ENCODE peak calls at places on chromosome 13, in nine cellular contexts. One of them, this sample, is unnamed.

GRCh38 chr13:74090869-74091605 is 43.2 kb downstream of the KLF12 start:
- DNase-seq in transverse colon: no peak
- DNase-seq in GM23338: no peak
- DNase-seq in esophagus muscularis mucosa: no peak
- DNase-seq in SK-N-SH: no peak
- DNase-seq in prostate gland: no peak
- DNase-seq in HL-60: no peak
- DNase-seq in GM12891: no peak
- DNase-seq in H1: no peak
- DNase-seq in this sample: no peak

GRCh38 chr13:31968473-31968872 is 63.1 kb upstream of the FRY start:
- DNase-seq in transverse colon: peak; percentile 26
- DNase-seq in GM23338: no peak
- DNase-seq in esophagus muscularis mucosa: no peak
- DNase-seq in SK-N-SH: no peak
- DNase-seq in prostate gland: no peak
- DNase-seq in HL-60: peak; percentile 93
- DNase-seq in GM12891: no peak
- DNase-seq in H1: no peak
- DNase-seq in this sample: no peak

GRCh38 chr13:95091755-95092154 is 209.5 kb downstream of the ABCC4 start:
- DNase-seq in transverse colon: no peak
- DNase-seq in GM23338: no peak
- DNase-seq in esophagus muscularis mucosa: no peak
- DNase-seq in SK-N-SH: no peak
- DNase-seq in prostate gland: no peak
- DNase-seq in HL-60: no peak
- DNase-seq in GM12891: no peak
- DNase-seq in H1: no peak
- DNase-seq in this sample: no peak

GRCh38 chr13:94050039-94050438 is 429.4 kb downstream of the DCT start:
- DNase-seq in transverse colon: no peak
- DNase-seq in GM23338: no peak
- DNase-seq in esophagus muscularis mucosa: no peak
- DNase-seq in SK-N-SH: no peak
- DNase-seq in prostate gland: no peak
- DNase-seq in HL-60: no peak
- DNase-seq in GM12891: no peak
- DNase-seq in H1: no peak
- DNase-seq in this sample: no peak

GRCh38 chr13:90824027-90824426 is 523.5 kb upstream of the MIR17HG start:
- DNase-seq in transverse colon: no peak
- DNase-seq in GM23338: no peak
- DNase-seq in esophagus muscularis mucosa: no peak
- DNase-seq in SK-N-SH: no peak
- DNase-seq in prostate gland: no peak
- DNase-seq in HL-60: no peak
- DNase-seq in GM12891: no peak
- DNase-seq in H1: no peak
- DNase-seq in this sample: no peak

GRCh38 chr13:40197049-40197448 is 469.4 kb downstream of the FOXO1 start:
- DNase-seq in transverse colon: no peak
- DNase-seq in GM23338: no peak
- DNase-seq in esophagus muscularis mucosa: no peak
- DNase-seq in SK-N-SH: no peak
- DNase-seq in prostate gland: no peak
- DNase-seq in HL-60: no peak
- DNase-seq in GM12891: no peak
- DNase-seq in H1: no peak
- DNase-seq in this sample: no peak

GRCh38 chr13:95098916-95099315 is 202.3 kb downstream of the ABCC4 start:
- DNase-seq in transverse colon: no peak
- DNase-seq in GM23338: no peak
- DNase-seq in esophagus muscularis mucosa: no peak
- DNase-seq in SK-N-SH: no peak
- DNase-seq in prostate gland: no peak
- DNase-seq in HL-60: no peak
- DNase-seq in GM12891: no peak
- DNase-seq in H1: no peak
- DNase-seq in this sample: no peak

GRCh38 chr13:51589793-51590192 is 5.5 kb downstream of the WDFY2 start:
- DNase-seq in transverse colon: no peak
- DNase-seq in GM23338: no peak
- DNase-seq in esophagus muscularis mucosa: no peak
- DNase-seq in SK-N-SH: peak; percentile 17
- DNase-seq in prostate gland: no peak
- DNase-seq in HL-60: no peak
- DNase-seq in GM12891: no peak
- DNase-seq in H1: no peak
- DNase-seq in this sample: no peak

GRCh38 chr13:95133498-95133897 is 167.8 kb downstream of the ABCC4 start:
- DNase-seq in transverse colon: no peak
- DNase-seq in GM23338: no peak
- DNase-seq in esophagus muscularis mucosa: no peak
- DNase-seq in SK-N-SH: no peak
- DNase-seq in prostate gland: no peak
- DNase-seq in HL-60: no peak
- DNase-seq in GM12891: no peak
- DNase-seq in H1: no peak
- DNase-seq in this sample: no peak

GRCh38 chr13:23969672-23970071 is 72.4 kb upstream of the C1QTNF9B start:
- DNase-seq in transverse colon: no peak
- DNase-seq in GM23338: no peak
- DNase-seq in esophagus muscularis mucosa: no peak
- DNase-seq in SK-N-SH: no peak
- DNase-seq in prostate gland: peak; percentile 25
- DNase-seq in HL-60: no peak
- DNase-seq in GM12891: no peak
- DNase-seq in H1: no peak
- DNase-seq in this sample: no peak

GRCh38 chr13:110455941-110456340 is 105.6 kb downstream of the RAB20 start:
- DNase-seq in transverse colon: peak; percentile 83
- DNase-seq in GM23338: peak; percentile 91
- DNase-seq in esophagus muscularis mucosa: no peak
- DNase-seq in SK-N-SH: peak; percentile 91
- DNase-seq in prostate gland: peak; percentile 72
- DNase-seq in HL-60: peak; percentile 88
- DNase-seq in GM12891: peak; percentile 83
- DNase-seq in H1: peak; percentile 84
- DNase-seq in this sample: peak; percentile 92
- TF ChIP-seq POLR2AphosphoS5 in transverse colon: peak; percentile 19
- TF ChIP-seq POLR2AphosphoS5 in GM23338: no peak
- TF ChIP-seq POLR2AphosphoS5 in esophagus muscularis mucosa: peak; percentile 50
- TF ChIP-seq POLR2AphosphoS5 in SK-N-SH: no peak
- TF ChIP-seq POLR2AphosphoS5 in prostate gland: peak; percentile 57
- TF ChIP-seq POLR2AphosphoS5 in HL-60: no peak
- TF ChIP-seq POLR2AphosphoS5 in GM12891: no peak
- TF ChIP-seq POLR2AphosphoS5 in H1: no peak
- TF ChIP-seq POLR2AphosphoS5 in this sample: peak; percentile 33

GRCh38 chr13:34294483-34295129 is 476.7 kb downstream of the RFC3 start:
- DNase-seq in transverse colon: no peak
- DNase-seq in GM23338: no peak
- DNase-seq in esophagus muscularis mucosa: no peak
- DNase-seq in SK-N-SH: no peak
- DNase-seq in prostate gland: no peak
- DNase-seq in HL-60: no peak
- DNase-seq in GM12891: no peak
- DNase-seq in H1: no peak
- DNase-seq in this sample: no peak

DNA sequence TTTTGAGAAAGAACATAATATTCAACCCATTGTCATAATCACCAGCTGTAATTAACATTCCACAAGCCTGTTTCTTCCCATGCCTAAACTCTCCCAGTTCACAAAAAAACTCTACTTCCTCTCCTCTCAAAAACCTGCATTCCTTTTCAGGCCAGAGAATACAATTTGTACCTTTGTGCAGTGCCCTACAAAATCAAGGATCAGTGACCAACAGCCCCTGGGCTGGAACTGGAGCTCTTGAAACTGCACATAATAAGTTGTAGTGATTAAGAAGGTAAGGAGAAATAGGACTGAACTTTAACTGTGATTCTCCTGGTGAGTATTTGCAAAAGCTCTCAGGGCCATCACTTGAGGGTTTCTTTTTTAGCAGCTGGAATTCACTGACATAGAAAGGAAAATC is 472.7 kb downstream of the RFC3 start:
- DNase-seq in transverse colon: no peak
- DNase-seq in GM23338: no peak
- DNase-seq in esophagus muscularis mucosa: no peak
- DNase-seq in SK-N-SH: no peak
- DNase-seq in prostate gland: no peak
- DNase-seq in HL-60: no peak
- DNase-seq in GM12891: no peak
- DNase-seq in H1: no peak
- DNase-seq in this sample: no peak
- TF ChIP-seq POLR2AphosphoS5 in transverse colon: no peak
- TF ChIP-seq POLR2AphosphoS5 in GM23338: no peak
- TF ChIP-seq POLR2AphosphoS5 in esophagus muscularis mucosa: no peak
- TF ChIP-seq POLR2AphosphoS5 in SK-N-SH: no peak
- TF ChIP-seq POLR2AphosphoS5 in prostate gland: no peak
- TF ChIP-seq POLR2AphosphoS5 in HL-60: no peak
- TF ChIP-seq POLR2AphosphoS5 in GM12891: no peak
- TF ChIP-seq POLR2AphosphoS5 in H1: no peak
- TF ChIP-seq POLR2AphosphoS5 in this sample: no peak

GRCh38 chr13:50140153-50140552 is 124.9 kb downstream of the KCNRG start:
- DNase-seq in transverse colon: no peak
- DNase-seq in GM23338: no peak
- DNase-seq in esophagus muscularis mucosa: no peak
- DNase-seq in SK-N-SH: no peak
- DNase-seq in prostate gland: no peak
- DNase-seq in HL-60: no peak
- DNase-seq in GM12891: no peak
- DNase-seq in H1: no peak
- DNase-seq in this sample: no peak
- TF ChIP-seq POLR2AphosphoS5 in transverse colon: no peak
- TF ChIP-seq POLR2AphosphoS5 in GM23338: no peak
- TF ChIP-seq POLR2AphosphoS5 in esophagus muscularis mucosa: no peak
- TF ChIP-seq POLR2AphosphoS5 in SK-N-SH: no peak
- TF ChIP-seq POLR2AphosphoS5 in prostate gland: no peak
- TF ChIP-seq POLR2AphosphoS5 in HL-60: no peak
- TF ChIP-seq POLR2AphosphoS5 in GM12891: no peak
- TF ChIP-seq POLR2AphosphoS5 in H1: no peak
- TF ChIP-seq POLR2AphosphoS5 in this sample: no peak

GRCh38 chr13:46380242-46380641 is 6.8 kb downstream of the RUBCNL start:
- DNase-seq in transverse colon: no peak
- DNase-seq in GM23338: no peak
- DNase-seq in esophagus muscularis mucosa: no peak
- DNase-seq in SK-N-SH: no peak
- DNase-seq in prostate gland: no peak
- DNase-seq in HL-60: no peak
- DNase-seq in GM12891: no peak
- DNase-seq in H1: no peak
- DNase-seq in this sample: no peak

GRCh38 chr13:46377554-46377953 is 9.5 kb downstream of the RUBCNL start:
- DNase-seq in transverse colon: no peak
- DNase-seq in GM23338: no peak
- DNase-seq in esophagus muscularis mucosa: no peak
- DNase-seq in SK-N-SH: no peak
- DNase-seq in prostate gland: no peak
- DNase-seq in HL-60: peak; percentile 70
- DNase-seq in GM12891: no peak
- DNase-seq in H1: no peak
- DNase-seq in this sample: no peak

GRCh38 chr13:46382224-46382623 is 4.8 kb downstream of the RUBCNL start:
- DNase-seq in transverse colon: no peak
- DNase-seq in GM23338: no peak
- DNase-seq in esophagus muscularis mucosa: no peak
- DNase-seq in SK-N-SH: no peak
- DNase-seq in prostate gland: no peak
- DNase-seq in HL-60: no peak
- DNase-seq in GM12891: no peak
- DNase-seq in H1: no peak
- DNase-seq in this sample: no peak

GRCh38 chr13:46374710-46375109 is 12.3 kb downstream of the RUBCNL start:
- DNase-seq in transverse colon: no peak
- DNase-seq in GM23338: no peak
- DNase-seq in esophagus muscularis mucosa: no peak
- DNase-seq in SK-N-SH: no peak
- DNase-seq in prostate gland: no peak
- DNase-seq in HL-60: peak; percentile 84
- DNase-seq in GM12891: no peak
- DNase-seq in H1: no peak
- DNase-seq in this sample: no peak

GRCh38 chr13:46378411-46378810 is 8.6 kb downstream of the RUBCNL start:
- DNase-seq in transverse colon: no peak
- DNase-seq in GM23338: no peak
- DNase-seq in esophagus muscularis mucosa: no peak
- DNase-seq in SK-N-SH: no peak
- DNase-seq in prostate gland: no peak
- DNase-seq in HL-60: peak; percentile 88
- DNase-seq in GM12891: no peak
- DNase-seq in H1: no peak
- DNase-seq in this sample: no peak
- TF ChIP-seq POLR2AphosphoS5 in transverse colon: no peak
- TF ChIP-seq POLR2AphosphoS5 in GM23338: no peak
- TF ChIP-seq POLR2AphosphoS5 in esophagus muscularis mucosa: no peak
- TF ChIP-seq POLR2AphosphoS5 in SK-N-SH: no peak
- TF ChIP-seq POLR2AphosphoS5 in prostate gland: no peak
- TF ChIP-seq POLR2AphosphoS5 in HL-60: no peak
- TF ChIP-seq POLR2AphosphoS5 in GM12891: no peak
- TF ChIP-seq POLR2AphosphoS5 in H1: no peak
- TF ChIP-seq POLR2AphosphoS5 in this sample: no peak